ENCODE peak calls at places on chromosome 16, in five cellular contexts. One of them, this sample, is unnamed.

GRCh38 chr16:57786632-57787518 is 15.4 kb downstream of the KIFC3 start:
- DNase-seq in H4: no peak
- DNase-seq in pons: peak; percentile 66
- DNase-seq in choroid plexus epithelial cell: peak; percentile 62
- DNase-seq in stimulated activated CD4-positive, alpha-beta T cell treated with anti-CD3 and anti-CD28 coated beads, Interleukin-1b, Interleukin-23, amount 100 ng/mL, for 1 hour: no peak
- DNase-seq in this sample: no peak

GRCh38 chr16:17177242-17177967 is 293.4 kb downstream of the XYLT1 start:
- DNase-seq in stimulated activated CD4-positive, alpha-beta T cell treated with anti-CD3 and anti-CD28 coated beads, Interleukin-1b, Interleukin-23, amount 100 ng/mL, for 1 hour: no peak
- DNase-seq in H4: no peak
- DNase-seq in choroid plexus epithelial cell: no peak
- DNase-seq in pons: no peak
- DNase-seq in this sample: no peak

GRCh38 chr16:70483426-70483825 is 29.0 kb downstream of the FCSK start:
- DNase-seq in pons: peak; percentile 6
- DNase-seq in H4: no peak
- DNase-seq in stimulated activated CD4-positive, alpha-beta T cell treated with anti-CD3 and anti-CD28 coated beads, Interleukin-1b, Interleukin-23, amount 100 ng/mL, for 1 hour: no peak
- DNase-seq in choroid plexus epithelial cell: no peak
- DNase-seq in this sample: no peak

GRCh38 chr16:1809281-1809801 is 15.8 kb upstream of the IGFALS start:
- DNase-seq in stimulated activated CD4-positive, alpha-beta T cell treated with anti-CD3 and anti-CD28 coated beads, Interleukin-1b, Interleukin-23, amount 100 ng/mL, for 1 hour: no peak
- DNase-seq in choroid plexus epithelial cell: no peak
- DNase-seq in H4: no peak
- DNase-seq in pons: no peak
- DNase-seq in this sample: peak; percentile 65

GRCh38 chr16:89742948-89743347 is 21.6 kb downstream of the ZNF276 start:
- DNase-seq in H4: no peak
- DNase-seq in choroid plexus epithelial cell: no peak
- DNase-seq in pons: no peak
- DNase-seq in stimulated activated CD4-positive, alpha-beta T cell treated with anti-CD3 and anti-CD28 coated beads, Interleukin-1b, Interleukin-23, amount 100 ng/mL, for 1 hour: no peak
- DNase-seq in this sample: no peak

GRCh38 chr16:8863594-8864424 is 5.0 kb downstream of the CARHSP1 start:
- DNase-seq in choroid plexus epithelial cell: no peak
- DNase-seq in pons: peak; percentile 94
- DNase-seq in stimulated activated CD4-positive, alpha-beta T cell treated with anti-CD3 and anti-CD28 coated beads, Interleukin-1b, Interleukin-23, amount 100 ng/mL, for 1 hour: no peak
- DNase-seq in H4: peak; percentile 58
- DNase-seq in this sample: peak; percentile 73

GRCh38 chr16:89909777-89910716 is 8.6 kb upstream of the MC1R start:
- DNase-seq in stimulated activated CD4-positive, alpha-beta T cell treated with anti-CD3 and anti-CD28 coated beads, Interleukin-1b, Interleukin-23, amount 100 ng/mL, for 1 hour: peak; percentile 53
- DNase-seq in H4: peak; percentile 61
- DNase-seq in choroid plexus epithelial cell: peak; percentile 84
- DNase-seq in pons: peak; percentile 75
- DNase-seq in this sample: peak; percentile 83

GRCh38 chr16:27269300-27270150 is 953 bp upstream of the NSMCE1 start:
- DNase-seq in stimulated activated CD4-positive, alpha-beta T cell treated with anti-CD3 and anti-CD28 coated beads, Interleukin-1b, Interleukin-23, amount 100 ng/mL, for 1 hour: no peak
- DNase-seq in choroid plexus epithelial cell: no peak
- DNase-seq in H4: no peak
- DNase-seq in pons: no peak
- DNase-seq in this sample: peak; percentile 19

GRCh38 chr16:75104836-75105235 is 11.7 kb downstream of the LDHD start:
- DNase-seq in stimulated activated CD4-positive, alpha-beta T cell treated with anti-CD3 and anti-CD28 coated beads, Interleukin-1b, Interleukin-23, amount 100 ng/mL, for 1 hour: no peak
- DNase-seq in choroid plexus epithelial cell: no peak
- DNase-seq in pons: no peak
- DNase-seq in H4: no peak
- DNase-seq in this sample: no peak